ENCODE peak calls at places on chromosome 13, in eight cellular contexts. W, V, T, P, F, X, S and Q are unnamed samples.

GRCh38 chr13:28283600-28283999 is 145.3 kb downstream of the PAN3 start:
- ATAC-seq in W (no peak), V (no peak), T (no peak), P (no peak), F (no peak), X (no peak), S (no peak), Q (no peak)

GRCh38 chr13:24264976-24265375 is 44.4 kb upstream of the C1QTNF9 start:
- ATAC-seq in W (peak; percentile 93), V (peak; percentile 80), T (peak; percentile 33), P (peak; percentile 41), F (no peak), X (no peak), S (peak; percentile 78), Q (peak; percentile 87)

GRCh38 chr13:50344717-50345116 is 329.5 kb downstream of the KCNRG start:
- ATAC-seq in W (no peak), V (no peak), T (no peak), P (no peak), F (no peak), X (no peak), S (no peak), Q (no peak)

GRCh38 chr13:113970810-113971470 is 2.9 kb downstream of the C13orf46 start:
- ATAC-seq in W (no peak), V (peak; percentile 73), T (peak; percentile 85), P (peak; percentile 90), F (peak; percentile 89), X (peak; percentile 94), S (no peak), Q (no peak)

GRCh38 chr13:20359335-20359734 is 127.2 kb upstream of the GJB6 start:
- ATAC-seq in W (no peak), V (peak; percentile 93), T (peak; percentile 76), P (no peak), F (no peak), X (peak; percentile 98), S (no peak), Q (no peak)

GRCh38 chr13:76168661-76169060 is 532.5 kb downstream of the LMO7 start:
- ATAC-seq in W (no peak), V (no peak), T (no peak), P (no peak), F (no peak), X (no peak), S (no peak), Q (no peak)

GRCh38 chr13:35953537-35954206 is 177.5 kb downstream of the DCLK1 start:
- ATAC-seq in W (no peak), V (peak; percentile 48), T (peak; percentile 91), P (peak; percentile 89), F (peak; percentile 87), X (peak; percentile 83), S (no peak), Q (no peak)

GRCh38 chr13:87827479-87827878 is 156.3 kb downstream of the SLITRK5 start:
- ATAC-seq in W (no peak), V (no peak), T (no peak), P (no peak), F (no peak), X (peak; percentile 82), S (no peak), Q (no peak)

GRCh38 chr13:49584771-49585182 is 581 bp downstream of the RCBTB1 start:
- ATAC-seq in W (no peak), V (no peak), T (peak; percentile 5), P (peak; percentile 3), F (peak; percentile 3), X (peak; percentile 17), S (peak; percentile 2), Q (peak; percentile 21)

GRCh38 chr13:102845630-102846260 is at the start of gene ERCC5:
- ATAC-seq in W (peak; percentile 82), V (peak; percentile 95), T (peak; percentile 95), P (peak; percentile 95), F (peak; percentile 96), X (peak; percentile 81), S (peak; percentile 78), Q (peak; percentile 94)

GRCh38 chr13:76856141-76856571 is 30.0 kb downstream of the KCTD12 start:
- ATAC-seq in W (no peak), V (peak; percentile 76), T (no peak), P (no peak), F (no peak), X (no peak), S (no peak), Q (no peak)

GRCh38 chr13:114203536-114203935 is 24.5 kb downstream of the CFAP97D2 start:
- ATAC-seq in W (no peak), V (peak; percentile 54), T (no peak), P (no peak), F (no peak), X (no peak), S (no peak), Q (no peak)

GRCh38 chr13:113647351-113648217 is 10.4 kb downstream of the ATP4B start:
- ATAC-seq in W (no peak), V (peak; percentile 80), T (peak; percentile 95), P (peak; percentile 97), F (peak; percentile 96), X (peak; percentile 87), S (no peak), Q (no peak)

GRCh38 chr13:44575741-44576395 is at the start of gene TSC22D1:
- ATAC-seq in W (peak; percentile 7), V (no peak), T (peak; percentile 2), P (peak; percentile 3), F (peak; percentile 7), X (no peak), S (peak; percentile 1), Q (peak; percentile 4)

GRCh38 chr13:19618925-19619324 is 14.5 kb upstream of the MPHOSPH8 start:
- ATAC-seq in W (no peak), V (peak; percentile 55), T (no peak), P (no peak), F (peak; percentile 48), X (peak; percentile 55), S (no peak), Q (no peak)

GRCh38 chr13:79258489-79258888 is 147.6 kb downstream of the RBM26 start:
- ATAC-seq in W (no peak), V (no peak), T (no peak), P (no peak), F (no peak), X (no peak), S (no peak), Q (no peak)

GRCh38 chr13:108225440-108225839 is 7.2 kb downstream of the ABHD13 start:
- ATAC-seq in W (peak; percentile 64), V (no peak), T (no peak), P (no peak), F (no peak), X (no peak), S (no peak), Q (no peak)

GRCh38 chr13:111280666-111281577 is 39.5 kb upstream of the TEX29 start:
- ATAC-seq in W (no peak), V (no peak), T (peak; percentile 5), P (no peak), F (no peak), X (no peak), S (no peak), Q (no peak)

GRCh38 chr13:94711561-94712286 is 621 bp downstream of the SOX21 start:
- ATAC-seq in W (peak; percentile 29), V (peak; percentile 4), T (no peak), P (no peak), F (no peak), X (peak; percentile 1), S (no peak), Q (no peak)

GRCh38 chr13:83340170-83340569 is 542.1 kb downstream of the SLITRK1 start:
- ATAC-seq in W (no peak), V (no peak), T (no peak), P (no peak), F (no peak), X (no peak), S (no peak), Q (no peak)

GRCh38 chr13:114005206-114005720 is 31.4 kb upstream of the C13orf46 start:
- ATAC-seq in W (no peak), V (no peak), T (peak; percentile 55), P (peak; percentile 27), F (peak; percentile 28), X (no peak), S (no peak), Q (no peak)

GRCh38 chr13:97257800-97258799 is 36.0 kb downstream of the MBNL2 start:
- ATAC-seq in W (no peak), V (peak; percentile 24), T (peak; percentile 55), P (peak; percentile 51), F (peak; percentile 41), X (peak; percentile 50), S (no peak), Q (peak; percentile 49)

GRCh38 chr13:28622286-28622685 is 36.6 kb upstream of the POMP start:
- ATAC-seq in W (no peak), V (no peak), T (peak; percentile 75), P (peak; percentile 82), F (peak; percentile 76), X (no peak), S (no peak), Q (no peak)

GRCh38 chr13:41610426-41610825 is 153.1 kb downstream of the RGCC start:
- ATAC-seq in W (no peak), V (peak; percentile 44), T (no peak), P (peak; percentile 47), F (no peak), X (peak; percentile 99), S (no peak), Q (no peak)

GRCh38 chr13:44932850-44933251 is 56.4 kb downstream of the NUFIP1 start:
- ATAC-seq in W (no peak), V (peak; percentile 72), T (peak; percentile 86), P (peak; percentile 80), F (peak; percentile 72), X (peak; percentile 70), S (no peak), Q (no peak)

GRCh38 chr13:30880756-30881155 is 25.3 kb upstream of the MEDAG start:
- ATAC-seq in W (no peak), V (peak; percentile 56), T (peak; percentile 92), P (peak; percentile 94), F (peak; percentile 91), X (peak; percentile 77), S (no peak), Q (no peak)

GRCh38 chr13:77536358-77536757 is 852 bp downstream of the SCEL start:
- ATAC-seq in W (no peak), V (no peak), T (no peak), P (no peak), F (no peak), X (no peak), S (no peak), Q (no peak)